ENCODE peak calls at places on chromosomes 7 and 10, in seven cellular contexts. One of them, this sample, is unnamed.

GRCh38 chr10:124253006-124253405 is 159.6 kb upstream of the CHST15 start:
- DNase-seq in neuronal stem cell: no peak
- DNase-seq in endothelial cell of umbilical vein: no peak
- DNase-seq in GM23248: no peak
- DNase-seq in K562: no peak
- DNase-seq in mammary epithelial cell: no peak
- DNase-seq in H9: no peak
- DNase-seq in this sample: no peak

GRCh38 chr7:138243430-138243829 is 167.2 kb downstream of the AKR1D1 start:
- DNase-seq in neuronal stem cell: peak
- DNase-seq in endothelial cell of umbilical vein: no peak
- DNase-seq in GM23248: no peak
- DNase-seq in K562: peak
- DNase-seq in mammary epithelial cell: no peak
- DNase-seq in H9: peak
- DNase-seq in this sample: peak

GRCh38 chr10:132061465-132062180 is 4.1 kb upstream of the JAKMIP3 start:
- DNase-seq in neuronal stem cell: no peak
- DNase-seq in endothelial cell of umbilical vein: no peak
- DNase-seq in GM23248: no peak
- DNase-seq in K562: no peak
- DNase-seq in mammary epithelial cell: no peak
- DNase-seq in H9: no peak
- DNase-seq in this sample: no peak

GRCh38 chr7:29811597-29811996 is 5.3 kb downstream of the WIPF3 start:
- DNase-seq in neuronal stem cell: no peak
- DNase-seq in endothelial cell of umbilical vein: no peak
- DNase-seq in GM23248: no peak
- DNase-seq in K562: no peak
- DNase-seq in mammary epithelial cell: no peak
- DNase-seq in H9: no peak
- DNase-seq in this sample: peak

GRCh38 chr7:135179321-135179925 is 8.9 kb upstream of the CYREN start:
- DNase-seq in neuronal stem cell: no peak
- DNase-seq in endothelial cell of umbilical vein: no peak
- DNase-seq in GM23248: no peak
- DNase-seq in K562: no peak
- DNase-seq in mammary epithelial cell: no peak
- DNase-seq in H9: no peak
- DNase-seq in this sample: no peak

GRCh38 chr7:93062599-93062998 is 55.2 kb downstream of the SAMD9 start:
- DNase-seq in neuronal stem cell: no peak
- DNase-seq in endothelial cell of umbilical vein: no peak
- DNase-seq in GM23248: no peak
- DNase-seq in K562: no peak
- DNase-seq in mammary epithelial cell: no peak
- DNase-seq in H9: no peak
- DNase-seq in this sample: no peak

GRCh38 chr10:37095822-37096593 is 29.4 kb upstream of the ANKRD30A start:
- DNase-seq in neuronal stem cell: no peak
- DNase-seq in endothelial cell of umbilical vein: no peak
- DNase-seq in GM23248: no peak
- DNase-seq in K562: no peak
- DNase-seq in mammary epithelial cell: no peak
- DNase-seq in H9: no peak
- DNase-seq in this sample: no peak

GRCh38 chr10:72027498-72027897 is 60.9 kb downstream of the SPOCK2 start:
- DNase-seq in neuronal stem cell: no peak
- DNase-seq in endothelial cell of umbilical vein: no peak
- DNase-seq in GM23248: no peak
- DNase-seq in K562: peak
- DNase-seq in mammary epithelial cell: no peak
- DNase-seq in H9: no peak
- DNase-seq in this sample: peak

GRCh38 chr7:821688-822087 is 10.6 kb upstream of the SUN1 start:
- DNase-seq in neuronal stem cell: no peak
- DNase-seq in endothelial cell of umbilical vein: no peak
- DNase-seq in GM23248: no peak
- DNase-seq in K562: no peak
- DNase-seq in mammary epithelial cell: peak
- DNase-seq in H9: no peak
- DNase-seq in this sample: no peak

GRCh38 chr10:132096223-132096622 is 30.5 kb downstream of the JAKMIP3 start:
- DNase-seq in neuronal stem cell: no peak
- DNase-seq in endothelial cell of umbilical vein: no peak
- DNase-seq in GM23248: peak
- DNase-seq in K562: no peak
- DNase-seq in mammary epithelial cell: peak
- DNase-seq in H9: no peak
- DNase-seq in this sample: peak

GRCh38 chr10:13180788-13181187 is 19.4 kb downstream of the MCM10 start:
- DNase-seq in neuronal stem cell: no peak
- DNase-seq in endothelial cell of umbilical vein: no peak
- DNase-seq in GM23248: no peak
- DNase-seq in K562: no peak
- DNase-seq in mammary epithelial cell: no peak
- DNase-seq in H9: no peak
- DNase-seq in this sample: no peak

GRCh38 chr7:110775046-110775445 is 315.9 kb upstream of the LRRN3 start:
- DNase-seq in neuronal stem cell: no peak
- DNase-seq in endothelial cell of umbilical vein: no peak
- DNase-seq in GM23248: peak
- DNase-seq in K562: no peak
- DNase-seq in mammary epithelial cell: no peak
- DNase-seq in H9: no peak
- DNase-seq in this sample: no peak

GRCh38 chr10:29443745-29444523 is 155.1 kb downstream of the LYZL1 start:
- DNase-seq in neuronal stem cell: no peak
- DNase-seq in endothelial cell of umbilical vein: no peak
- DNase-seq in GM23248: no peak
- DNase-seq in K562: peak
- DNase-seq in mammary epithelial cell: peak
- DNase-seq in H9: peak
- DNase-seq in this sample: no peak

GRCh38 chr7:77538186-77538907 is 1.3 kb downstream of the PTPN12 start:
- DNase-seq in neuronal stem cell: peak
- DNase-seq in endothelial cell of umbilical vein: peak
- DNase-seq in GM23248: peak
- DNase-seq in K562: peak
- DNase-seq in mammary epithelial cell: peak
- DNase-seq in H9: peak
- DNase-seq in this sample: peak

GRCh38 chr7:102864958-102865357 is 47.8 kb upstream of the LRRC17 start:
- DNase-seq in neuronal stem cell: no peak
- DNase-seq in endothelial cell of umbilical vein: no peak
- DNase-seq in GM23248: no peak
- DNase-seq in K562: no peak
- DNase-seq in mammary epithelial cell: no peak
- DNase-seq in H9: no peak
- DNase-seq in this sample: no peak

GRCh38 chr10:19325581-19325980 is 277.0 kb downstream of the MALRD1 start:
- DNase-seq in neuronal stem cell: no peak
- DNase-seq in endothelial cell of umbilical vein: no peak
- DNase-seq in GM23248: no peak
- DNase-seq in K562: no peak
- DNase-seq in mammary epithelial cell: peak
- DNase-seq in H9: no peak
- DNase-seq in this sample: no peak

GRCh38 chr10:93993782-93994668 is at the start of gene PLCE1:
- DNase-seq in neuronal stem cell: peak
- DNase-seq in endothelial cell of umbilical vein: no peak
- DNase-seq in GM23248: peak
- DNase-seq in K562: peak
- DNase-seq in mammary epithelial cell: peak
- DNase-seq in H9: peak
- DNase-seq in this sample: peak

GRCh38 chr7:106626376-106627293 is 34.3 kb downstream of the CCDC71L start:
- DNase-seq in neuronal stem cell: no peak
- DNase-seq in endothelial cell of umbilical vein: no peak
- DNase-seq in GM23248: no peak
- DNase-seq in K562: no peak
- DNase-seq in mammary epithelial cell: peak
- DNase-seq in H9: no peak
- DNase-seq in this sample: peak

GRCh38 chr10:77179015-77179695 is 458.5 kb downstream of the KCNMA1 start:
- DNase-seq in neuronal stem cell: no peak
- DNase-seq in endothelial cell of umbilical vein: peak
- DNase-seq in GM23248: peak
- DNase-seq in K562: no peak
- DNase-seq in mammary epithelial cell: peak
- DNase-seq in H9: peak
- DNase-seq in this sample: peak

GRCh38 chr10:72419241-72419640 is 64.5 kb upstream of the DNAJB12 start:
- DNase-seq in neuronal stem cell: no peak
- DNase-seq in endothelial cell of umbilical vein: no peak
- DNase-seq in GM23248: no peak
- DNase-seq in K562: no peak
- DNase-seq in mammary epithelial cell: no peak
- DNase-seq in H9: no peak
- DNase-seq in this sample: no peak

GRCh38 chr10:63758080-63758479 is 236.9 kb downstream of the REEP3 start:
- DNase-seq in neuronal stem cell: no peak
- DNase-seq in endothelial cell of umbilical vein: no peak
- DNase-seq in GM23248: peak
- DNase-seq in K562: no peak
- DNase-seq in mammary epithelial cell: no peak
- DNase-seq in H9: no peak
- DNase-seq in this sample: no peak

GRCh38 chr10:87757685-87758084 is 60.3 kb downstream of the ATAD1 start:
- DNase-seq in neuronal stem cell: no peak
- DNase-seq in endothelial cell of umbilical vein: no peak
- DNase-seq in GM23248: no peak
- DNase-seq in K562: no peak
- DNase-seq in mammary epithelial cell: no peak
- DNase-seq in H9: no peak
- DNase-seq in this sample: no peak

GRCh38 chr7:91634485-91635177 is 245.9 kb downstream of the MTERF1 start:
- DNase-seq in neuronal stem cell: no peak
- DNase-seq in endothelial cell of umbilical vein: no peak
- DNase-seq in GM23248: no peak
- DNase-seq in K562: no peak
- DNase-seq in mammary epithelial cell: no peak
- DNase-seq in H9: no peak
- DNase-seq in this sample: no peak

GRCh38 chr10:116771101-116771705 is 28.8 kb upstream of the HSPA12A start:
- DNase-seq in neuronal stem cell: no peak
- DNase-seq in endothelial cell of umbilical vein: no peak
- DNase-seq in GM23248: peak
- DNase-seq in K562: no peak
- DNase-seq in mammary epithelial cell: peak
- DNase-seq in H9: no peak
- DNase-seq in this sample: peak

GRCh38 chr10:84329986-84330651 is 1.7 kb downstream of the CCSER2 start:
- DNase-seq in neuronal stem cell: no peak
- DNase-seq in endothelial cell of umbilical vein: no peak
- DNase-seq in GM23248: no peak
- DNase-seq in K562: no peak
- DNase-seq in mammary epithelial cell: no peak
- DNase-seq in H9: no peak
- DNase-seq in this sample: no peak

GRCh38 chr10:31142026-31142425 is 110.4 kb upstream of the ZNF438 start:
- DNase-seq in neuronal stem cell: no peak
- DNase-seq in endothelial cell of umbilical vein: no peak
- DNase-seq in GM23248: peak
- DNase-seq in K562: no peak
- DNase-seq in mammary epithelial cell: peak
- DNase-seq in H9: no peak
- DNase-seq in this sample: no peak

DNA sequence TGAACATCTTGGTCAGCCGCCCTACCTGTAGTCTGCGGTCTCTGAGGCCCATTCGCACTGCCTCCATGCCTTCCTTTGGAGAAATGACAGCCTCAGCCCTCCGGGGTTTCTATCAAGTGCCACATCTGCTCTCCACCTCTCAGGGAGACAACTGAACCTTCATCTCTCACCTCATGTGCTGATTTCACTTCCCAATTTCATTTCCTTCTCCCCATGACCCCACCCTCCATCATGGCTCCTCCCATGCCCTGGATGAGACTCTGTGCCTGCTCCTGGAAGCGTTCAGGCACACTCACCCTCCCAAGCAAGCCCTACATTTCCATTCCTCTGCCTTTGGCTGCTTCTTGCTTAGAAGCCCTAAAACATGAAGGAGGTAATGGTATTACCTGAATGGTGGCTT is 7.8 kb upstream of the SCD start:
- DNase-seq in neuronal stem cell: no peak
- DNase-seq in endothelial cell of umbilical vein: no peak
- DNase-seq in GM23248: no peak
- DNase-seq in K562: no peak
- DNase-seq in mammary epithelial cell: no peak
- DNase-seq in H9: no peak
- DNase-seq in this sample: no peak
- H2AFZ ChIP-seq in neuronal stem cell: no peak
- H2AFZ ChIP-seq in endothelial cell of umbilical vein: no peak
- H2AFZ ChIP-seq in GM23248: no peak
- H2AFZ ChIP-seq in K562: peak
- H2AFZ ChIP-seq in mammary epithelial cell: peak
- H2AFZ ChIP-seq in H9: no peak
- H2AFZ ChIP-seq in this sample: no peak

DNA sequence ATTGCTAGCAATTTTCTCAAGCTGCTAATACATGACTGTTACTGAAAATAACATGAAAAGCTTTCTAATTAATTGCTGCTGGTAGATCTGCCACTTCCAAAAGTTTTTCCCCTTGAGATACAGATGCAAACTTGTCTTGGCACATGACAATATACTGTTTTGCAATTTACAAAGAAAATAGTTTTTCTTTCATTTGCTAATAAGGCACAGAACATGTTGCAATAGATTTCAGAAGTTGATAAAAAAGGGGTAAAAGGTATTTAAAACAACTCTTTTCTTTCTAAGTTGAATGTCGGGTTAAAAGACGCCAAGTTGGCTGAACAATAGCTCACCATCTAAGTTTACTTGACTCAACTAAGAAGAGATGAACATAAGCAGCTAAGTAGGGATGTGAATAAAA is 14.3 kb upstream of the THSD7A start:
- DNase-seq in neuronal stem cell: no peak
- DNase-seq in endothelial cell of umbilical vein: no peak
- DNase-seq in GM23248: no peak
- DNase-seq in K562: no peak
- DNase-seq in mammary epithelial cell: no peak
- DNase-seq in H9: no peak
- DNase-seq in this sample: no peak
- H2AFZ ChIP-seq in neuronal stem cell: peak
- H2AFZ ChIP-seq in endothelial cell of umbilical vein: no peak
- H2AFZ ChIP-seq in GM23248: no peak
- H2AFZ ChIP-seq in K562: no peak
- H2AFZ ChIP-seq in mammary epithelial cell: no peak
- H2AFZ ChIP-seq in H9: no peak
- H2AFZ ChIP-seq in this sample: no peak

GRCh38 chr7:128739990-128740682 is 977 bp downstream of the CALU start:
- DNase-seq in neuronal stem cell: no peak
- DNase-seq in endothelial cell of umbilical vein: peak
- DNase-seq in GM23248: peak
- DNase-seq in K562: no peak
- DNase-seq in mammary epithelial cell: no peak
- DNase-seq in H9: no peak
- DNase-seq in this sample: no peak
- H2AFZ ChIP-seq in neuronal stem cell: peak
- H2AFZ ChIP-seq in endothelial cell of umbilical vein: no peak
- H2AFZ ChIP-seq in GM23248: no peak
- H2AFZ ChIP-seq in K562: peak
- H2AFZ ChIP-seq in mammary epithelial cell: peak
- H2AFZ ChIP-seq in H9: no peak
- H2AFZ ChIP-seq in this sample: no peak

GRCh38 chr7:47614450-47614849 is 32.5 kb upstream of the TNS3 start:
- DNase-seq in neuronal stem cell: no peak
- DNase-seq in endothelial cell of umbilical vein: no peak
- DNase-seq in GM23248: no peak
- DNase-seq in K562: no peak
- DNase-seq in mammary epithelial cell: no peak
- DNase-seq in H9: no peak
- DNase-seq in this sample: no peak
- H2AFZ ChIP-seq in neuronal stem cell: no peak
- H2AFZ ChIP-seq in endothelial cell of umbilical vein: no peak
- H2AFZ ChIP-seq in GM23248: no peak
- H2AFZ ChIP-seq in K562: no peak
- H2AFZ ChIP-seq in mammary epithelial cell: no peak
- H2AFZ ChIP-seq in H9: no peak
- H2AFZ ChIP-seq in this sample: no peak

This sample was measured in hepatocyte.